ENCODE peak calls at places on chromosomes 5 and 9, in four cellular contexts. One of them, this sample, is unnamed.

GRCh38 chr5:169803077-169803981 is 166.3 kb downstream of the DOCK2 start:
- DNase-seq in activated CD4-positive, CD25-positive, alpha-beta regulatory T cell treated with anti-CD3 and anti-CD28 coated beads, Interleukin-2, amount 50 U/mL, for 72 hours: no peak
- DNase-seq in HEK293T: no peak
- DNase-seq in lower lobe of right lung: no peak
- DNase-seq in this sample: no peak

GRCh38 chr5:143135832-143136551 is 267.5 kb downstream of the NR3C1 start:
- DNase-seq in activated CD4-positive, CD25-positive, alpha-beta regulatory T cell treated with anti-CD3 and anti-CD28 coated beads, Interleukin-2, amount 50 U/mL, for 72 hours: no peak
- DNase-seq in lower lobe of right lung: no peak
- DNase-seq in HEK293T: no peak
- DNase-seq in this sample: no peak

GRCh38 chr5:34685485-34686197 is 29.5 kb downstream of the RAI14 start:
- DNase-seq in HEK293T: no peak
- DNase-seq in lower lobe of right lung: no peak
- DNase-seq in activated CD4-positive, CD25-positive, alpha-beta regulatory T cell treated with anti-CD3 and anti-CD28 coated beads, Interleukin-2, amount 50 U/mL, for 72 hours: no peak
- DNase-seq in this sample: no peak

GRCh38 chr5:115402822-115403577 is 106.5 kb upstream of the CCDC112 start:
- DNase-seq in lower lobe of right lung: no peak
- DNase-seq in HEK293T: no peak
- DNase-seq in activated CD4-positive, CD25-positive, alpha-beta regulatory T cell treated with anti-CD3 and anti-CD28 coated beads, Interleukin-2, amount 50 U/mL, for 72 hours: no peak
- DNase-seq in this sample: no peak

GRCh38 chr9:30628915-30629564 is 1755.4 kb upstream of the ACO1 start:
- DNase-seq in HEK293T: no peak
- DNase-seq in lower lobe of right lung: no peak
- DNase-seq in activated CD4-positive, CD25-positive, alpha-beta regulatory T cell treated with anti-CD3 and anti-CD28 coated beads, Interleukin-2, amount 50 U/mL, for 72 hours: no peak
- DNase-seq in this sample: no peak

GRCh38 chr5:179115845-179116524 is 55.8 kb downstream of the ZNF354C start:
- DNase-seq in activated CD4-positive, CD25-positive, alpha-beta regulatory T cell treated with anti-CD3 and anti-CD28 coated beads, Interleukin-2, amount 50 U/mL, for 72 hours: no peak
- DNase-seq in lower lobe of right lung: peak; percentile 11
- DNase-seq in HEK293T: no peak
- DNase-seq in this sample: no peak

GRCh38 chr9:114895605-114896004 is 34.8 kb downstream of the TNFSF8 start:
- DNase-seq in HEK293T: no peak
- DNase-seq in activated CD4-positive, CD25-positive, alpha-beta regulatory T cell treated with anti-CD3 and anti-CD28 coated beads, Interleukin-2, amount 50 U/mL, for 72 hours: no peak
- DNase-seq in lower lobe of right lung: no peak
- DNase-seq in this sample: no peak

GRCh38 chr5:137733922-137734695 is 1.8 kb downstream of the KLHL3 start:
- DNase-seq in HEK293T: no peak
- DNase-seq in activated CD4-positive, CD25-positive, alpha-beta regulatory T cell treated with anti-CD3 and anti-CD28 coated beads, Interleukin-2, amount 50 U/mL, for 72 hours: no peak
- DNase-seq in lower lobe of right lung: no peak
- DNase-seq in this sample: peak; percentile 22

GRCh38 chr5:142845402-142845901 is 75.3 kb downstream of the ARHGAP26 start:
- DNase-seq in HEK293T: no peak
- DNase-seq in lower lobe of right lung: no peak
- DNase-seq in activated CD4-positive, CD25-positive, alpha-beta regulatory T cell treated with anti-CD3 and anti-CD28 coated beads, Interleukin-2, amount 50 U/mL, for 72 hours: no peak
- DNase-seq in this sample: no peak

GRCh38 chr5:161169776-161170175 is 317.8 kb upstream of the ATP10B start:
- DNase-seq in HEK293T: no peak
- DNase-seq in lower lobe of right lung: no peak
- DNase-seq in activated CD4-positive, CD25-positive, alpha-beta regulatory T cell treated with anti-CD3 and anti-CD28 coated beads, Interleukin-2, amount 50 U/mL, for 72 hours: no peak
- DNase-seq in this sample: no peak

GRCh38 chr9:112051812-112052211 is 123.3 kb downstream of the SUSD1 start:
- DNase-seq in activated CD4-positive, CD25-positive, alpha-beta regulatory T cell treated with anti-CD3 and anti-CD28 coated beads, Interleukin-2, amount 50 U/mL, for 72 hours: no peak
- DNase-seq in HEK293T: no peak
- DNase-seq in lower lobe of right lung: no peak
- DNase-seq in this sample: no peak

GRCh38 chr5:159100928-159101646 is 1.4 kb upstream of the EBF1 start:
- DNase-seq in activated CD4-positive, CD25-positive, alpha-beta regulatory T cell treated with anti-CD3 and anti-CD28 coated beads, Interleukin-2, amount 50 U/mL, for 72 hours: no peak
- DNase-seq in HEK293T: no peak
- DNase-seq in lower lobe of right lung: no peak
- DNase-seq in this sample: no peak

GRCh38 chr9:114911167-114911821 is 19.1 kb downstream of the TNFSF8 start:
- DNase-seq in activated CD4-positive, CD25-positive, alpha-beta regulatory T cell treated with anti-CD3 and anti-CD28 coated beads, Interleukin-2, amount 50 U/mL, for 72 hours: no peak
- DNase-seq in lower lobe of right lung: no peak
- DNase-seq in HEK293T: peak; percentile 52
- DNase-seq in this sample: no peak

GRCh38 chr5:44935262-44935661 is 126.5 kb downstream of the MRPS30 start:
- DNase-seq in lower lobe of right lung: no peak
- DNase-seq in HEK293T: no peak
- DNase-seq in activated CD4-positive, CD25-positive, alpha-beta regulatory T cell treated with anti-CD3 and anti-CD28 coated beads, Interleukin-2, amount 50 U/mL, for 72 hours: no peak
- DNase-seq in this sample: no peak

GRCh38 chr9:123225374-123225813 is 43.0 kb downstream of the STRBP start:
- DNase-seq in lower lobe of right lung: no peak
- DNase-seq in activated CD4-positive, CD25-positive, alpha-beta regulatory T cell treated with anti-CD3 and anti-CD28 coated beads, Interleukin-2, amount 50 U/mL, for 72 hours: peak; percentile 35
- DNase-seq in HEK293T: peak; percentile 44
- DNase-seq in this sample: no peak

GRCh38 chr5:93277001-93277400 is 304.0 kb downstream of the NR2F1-AS1 start:
- DNase-seq in HEK293T: no peak
- DNase-seq in lower lobe of right lung: no peak
- DNase-seq in activated CD4-positive, CD25-positive, alpha-beta regulatory T cell treated with anti-CD3 and anti-CD28 coated beads, Interleukin-2, amount 50 U/mL, for 72 hours: no peak
- DNase-seq in this sample: no peak

This sample was measured in right lobe of liver.